ENCODE peak calls at places on chromosomes 11 and 22, in eight cellular contexts. Z, Y, N, P, A, K, G and X are unnamed samples.

GRCh38 chr11:4087551-4087950 is 7.0 kb upstream of the RRM1 start:
- DNase-seq in G (peak), P (no peak), Y (no peak), Z (peak), K (peak), N (no peak), A (no peak), X (no peak)

GRCh38 chr11:5476184-5476819 is 12.2 kb upstream of the OR52D1 start:
- DNase-seq in K (peak), A (no peak), Z (peak), P (peak), N (peak), Y (peak), G (peak), X (no peak)

GRCh38 chr11:13923716-13924650 is 38.5 kb upstream of the SPON1 start:
- DNase-seq in G (no peak), N (no peak), P (no peak), Z (no peak), K (no peak), A (no peak), Y (no peak), X (no peak)

GRCh38 chr11:134535029-134536025 is 123.3 kb upstream of the B3GAT1 start:
- DNase-seq in N (no peak), Z (no peak), G (no peak), K (no peak), A (no peak), P (no peak), Y (no peak), X (no peak)

GRCh38 chr11:64298966-64299846 is 952 bp upstream of the CATSPERZ start:
- DNase-seq in N (no peak), Z (peak), P (no peak), A (no peak), K (peak), G (no peak), Y (peak), X (peak)

GRCh38 chr11:101553891-101554292 is 29.9 kb downstream of the TRPC6 start:
- DNase-seq in G (no peak), A (no peak), Z (no peak), K (no peak), P (no peak), N (no peak), Y (peak), X (no peak)

GRCh38 chr22:29011200-29011867 is 50.3 kb downstream of the C22orf31 start:
- DNase-seq in Y (no peak), K (no peak), G (no peak), P (no peak), N (no peak), A (no peak), Z (peak), X (no peak)

GRCh38 chr22:44352378-44353062 is 39.8 kb upstream of the SHISAL1 start:
- DNase-seq in K (no peak), A (no peak), N (no peak), P (no peak), Z (no peak), G (no peak), Y (no peak), X (peak)

GRCh38 chr11:124657922-124658321 is 15.6 kb downstream of the SIAE start:
- DNase-seq in Z (peak), N (no peak), P (no peak), Y (no peak), A (no peak), G (peak), K (no peak), X (no peak)

GRCh38 chr11:27973851-27974536 is 134.0 kb downstream of the KIF18A start:
- DNase-seq in G (no peak), Y (no peak), K (peak), N (no peak), P (no peak), Z (no peak), A (no peak), X (no peak)

GRCh38 chr22:25161017-25161915 is 38.4 kb upstream of the CRYBB3 start:
- DNase-seq in Y (no peak), Z (no peak), N (no peak), K (no peak), G (no peak), A (no peak), P (no peak), X (no peak)

GRCh38 chr22:37525746-37526350 is 6.6 kb upstream of the CARD10 start:
- DNase-seq in N (no peak), Y (no peak), K (no peak), Z (no peak), P (no peak), A (no peak), G (no peak), X (no peak)

GRCh38 chr11:20854214-20854613 is 184.8 kb downstream of the NELL1 start:
- DNase-seq in A (no peak), P (no peak), Z (peak), Y (no peak), G (no peak), N (no peak), K (no peak), X (no peak)

DNA sequence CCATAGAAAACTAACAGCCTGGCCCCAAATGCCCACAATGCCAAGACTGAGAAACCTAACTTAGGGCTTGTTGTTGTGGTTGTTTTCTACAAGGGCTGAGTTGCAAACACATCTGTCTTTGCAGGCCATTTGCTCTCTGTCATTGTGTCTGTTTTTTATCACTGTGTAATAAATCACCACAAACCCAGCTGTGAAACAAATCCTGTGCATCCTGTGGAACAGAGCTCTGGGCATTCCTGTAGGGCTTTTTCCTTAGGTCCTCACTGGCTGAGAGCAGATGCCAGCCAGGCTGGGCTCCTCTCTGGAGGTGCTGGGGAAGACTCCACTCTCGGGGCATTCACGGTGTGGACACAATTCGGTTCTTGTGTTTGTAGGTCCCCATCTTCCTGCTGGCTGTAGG is 15.7 kb upstream of the SYT8 start:
- DNase-seq in A (no peak), Z (no peak), Y (no peak), K (no peak), P (no peak), G (no peak), N (no peak), X (no peak)
- H3K4me3 ChIP-seq in A (no peak), Z (no peak), Y (no peak), K (no peak), P (no peak), G (no peak), N (no peak), X (no peak)

DNA sequence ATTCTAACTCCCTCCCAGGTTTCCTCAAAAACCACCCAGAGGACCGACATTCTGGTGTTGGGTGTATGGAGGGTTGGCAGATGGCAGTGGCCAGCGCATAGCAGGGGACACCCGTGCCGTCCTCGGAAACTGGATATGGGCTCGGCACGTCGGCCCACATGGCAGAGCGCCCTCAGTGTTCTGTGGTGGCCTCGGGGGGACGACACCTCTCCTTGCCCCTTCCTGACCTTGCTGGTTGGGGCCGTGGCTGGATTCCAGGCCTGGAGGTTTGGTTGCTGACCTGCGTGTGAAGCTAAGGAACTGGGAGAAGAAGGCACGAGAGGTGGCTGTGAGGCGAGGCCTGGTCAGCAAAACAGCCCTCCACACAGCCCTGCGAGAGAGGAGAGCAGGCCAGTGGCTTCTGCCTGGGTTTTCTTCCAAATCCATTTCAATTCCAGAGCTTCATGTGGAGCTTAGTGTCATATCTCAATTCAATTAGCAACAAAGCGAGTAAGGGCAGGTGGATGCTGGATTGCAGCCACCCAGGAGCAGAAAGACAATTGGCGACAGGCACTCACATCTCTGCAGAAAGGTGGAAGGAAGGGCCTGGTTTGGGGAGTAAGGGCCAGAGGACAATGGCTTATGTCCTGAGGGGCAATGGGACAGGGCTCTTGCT is 478.4 kb downstream of the BRD1 start:
- DNase-seq in K (no peak), P (no peak), Y (no peak), G (no peak), A (no peak), N (no peak), Z (no peak), X (peak)
- H3K4me3 ChIP-seq in K (no peak), P (no peak), Y (no peak), G (no peak), A (no peak), N (no peak), Z (no peak), X (no peak)

GRCh38 chr11:77044356-77044755 is 10.2 kb downstream of the B3GNT6 start:
- DNase-seq in K (no peak), A (no peak), Y (no peak), N (no peak), G (no peak), Z (no peak), P (no peak), X (no peak)

GRCh38 chr11:77044886-77045285 is 10.7 kb downstream of the B3GNT6 start:
- DNase-seq in N (no peak), Y (no peak), K (no peak), G (no peak), Z (no peak), A (no peak), P (no peak), X (no peak)

GRCh38 chr11:77047007-77047927 is 13.1 kb downstream of the B3GNT6 start:
- DNase-seq in Z (peak), G (peak), P (peak), A (peak), Y (peak), K (peak), N (peak), X (no peak)

GRCh38 chr11:77049081-77049480 is 14.9 kb downstream of the B3GNT6 start:
- DNase-seq in G (no peak), P (no peak), Z (no peak), Y (no peak), K (no peak), A (no peak), N (no peak), X (no peak)

GRCh38 chr11:77046060-77046501 is 11.9 kb downstream of the B3GNT6 start:
- DNase-seq in K (no peak), G (no peak), Y (peak), P (no peak), A (peak), N (no peak), Z (peak), X (no peak)
- H3K4me3 ChIP-seq in K (no peak), G (no peak), Y (no peak), P (peak), A (no peak), N (no peak), Z (peak), X (no peak)

DNA sequence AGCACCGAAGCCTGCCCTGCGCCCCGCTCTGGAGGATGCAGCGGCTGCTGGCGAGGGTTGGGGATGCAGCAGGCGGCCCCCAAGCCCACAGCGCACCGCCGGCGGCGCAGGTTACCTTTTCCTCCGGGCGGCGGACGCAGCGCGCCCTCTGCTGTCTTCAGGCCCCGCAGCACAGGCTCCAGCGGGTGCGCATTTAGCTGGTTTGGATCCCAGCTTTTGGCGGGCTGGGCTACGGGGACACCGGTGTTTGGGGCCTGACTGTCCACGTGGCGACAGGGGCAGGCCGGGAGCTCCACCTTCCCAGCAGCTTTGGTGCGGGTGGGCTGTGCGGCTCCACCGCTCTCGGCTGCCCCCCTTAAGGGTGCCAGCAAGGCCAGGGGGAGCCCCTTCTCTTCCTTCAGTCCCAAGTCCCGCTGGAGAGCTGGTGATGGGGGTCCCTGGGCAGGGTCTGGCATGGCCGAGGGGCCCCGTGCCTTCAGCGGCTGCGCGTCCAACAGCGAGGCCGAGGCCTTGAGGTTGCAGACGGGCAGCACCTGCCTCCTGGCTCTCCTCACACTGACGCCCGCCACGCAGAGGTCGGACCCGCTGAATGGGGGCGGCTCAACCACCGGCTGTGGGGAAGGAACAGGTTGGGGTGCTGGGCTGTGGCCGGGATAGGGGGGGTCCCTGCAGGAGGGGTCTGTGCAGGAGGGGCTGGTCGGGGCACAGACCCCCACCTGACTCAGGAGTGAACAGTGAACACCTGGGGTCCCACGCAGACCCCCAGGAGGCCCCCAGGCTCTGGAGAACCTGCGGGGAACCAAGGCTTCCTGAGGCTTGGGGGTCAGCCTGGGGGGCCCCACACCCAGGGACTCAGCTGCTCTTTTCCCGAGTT is 18.0 kb upstream of the IL17REL start:
- DNase-seq in N (no peak), A (peak), G (peak), K (peak), P (no peak), Y (peak), Z (peak), X (peak)
- H3K4me3 ChIP-seq in N (no peak), A (no peak), G (no peak), K (no peak), P (no peak), Y (no peak), Z (peak), X (no peak)

DNA sequence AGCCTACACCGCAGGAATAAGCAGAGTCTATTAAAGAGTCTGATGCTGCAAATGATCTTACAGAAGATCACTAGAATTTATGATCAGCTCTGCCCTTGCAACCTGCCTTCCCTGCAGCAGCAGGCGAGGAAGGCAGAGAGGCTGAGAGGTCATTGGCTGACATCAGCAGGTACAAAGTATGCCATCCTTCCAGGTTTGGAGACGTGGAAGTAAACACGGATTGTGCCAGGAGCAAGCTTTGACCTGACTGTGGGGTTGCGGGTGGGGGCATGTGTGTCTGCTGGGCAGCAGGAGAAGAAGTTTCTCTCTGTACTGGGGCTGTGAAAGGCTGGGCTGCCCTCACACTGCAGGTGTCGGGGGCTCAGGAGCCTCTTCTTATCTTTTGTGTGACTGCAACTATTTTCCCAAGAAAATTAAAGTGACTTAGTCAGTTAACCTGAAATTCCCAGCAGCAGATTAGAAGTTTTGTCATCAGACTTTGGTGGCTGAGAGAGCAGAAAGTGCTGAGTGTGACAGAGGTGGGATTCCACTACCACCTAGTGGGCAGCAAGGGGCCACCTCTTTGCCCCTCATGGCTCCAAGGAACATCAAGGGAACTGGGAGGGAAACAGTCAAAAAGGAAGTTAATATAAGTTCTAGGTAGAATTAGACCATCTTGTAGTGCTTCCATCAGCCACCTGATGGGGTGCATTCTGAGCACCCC is 565.9 kb downstream of the ETS1 start:
- DNase-seq in Y (peak), A (no peak), K (peak), Z (peak), N (no peak), G (peak), P (no peak), X (no peak)
- H3K4me3 ChIP-seq in Y (no peak), A (no peak), K (no peak), Z (no peak), N (no peak), G (no peak), P (no peak), X (no peak)